ENCODE peak calls at places on chromosomes 11 and 22, in four cellular contexts. R is H1, X is HepG2, G is GM12878. Q is an unnamed sample.

GRCh38 chr11:120239713-120240640 is at the start of gene POU2F3:
- DNase-seq in R (no peak), X (no peak), G (no peak), Q (no peak)

GRCh38 chr22:50403701-50404101 is 60.6 kb downstream of the PPP6R2 start:
- DNase-seq in R (no peak), X (no peak), G (no peak), Q (no peak)

GRCh38 chr11:22192642-22193347 is at the start of gene ANO5:
- DNase-seq in R (peak; percentile 36), X (no peak), G (no peak), Q (peak; percentile 50)

GRCh38 chr11:27100534-27100933 is 59.9 kb downstream of the BBOX1 start:
- DNase-seq in R (no peak), X (no peak), G (no peak), Q (no peak)

GRCh38 chr11:15493921-15494630 is 379.4 kb downstream of the INSC start:
- DNase-seq in R (no peak), X (no peak), G (no peak), Q (no peak)

GRCh38 chr11:67316882-67317364 is 13.6 kb downstream of the SSH3 start:
- DNase-seq in R (no peak), X (no peak), G (no peak), Q (no peak)

GRCh38 chr22:28883657-28883916 is 215 bp downstream of the ZNRF3 start:
- DNase-seq in R (no peak), X (no peak), G (no peak), Q (no peak)

GRCh38 chr11:64456509-64457320 is 97.8 kb downstream of the RPS6KA4 start:
- DNase-seq in R (no peak), X (no peak), G (no peak), Q (no peak)

GRCh38 chr11:83847635-83848034 is 561.5 kb upstream of the CCDC90B start:
- DNase-seq in R (no peak), X (no peak), G (no peak), Q (no peak)

GRCh38 chr11:113105584-113105983 is 144.4 kb downstream of the NCAM1 start:
- DNase-seq in R (no peak), X (no peak), G (no peak), Q (no peak)

GRCh38 chr22:45602824-45603301 is 68.8 kb upstream of the ATXN10 start:
- DNase-seq in R (no peak), X (peak; percentile 24), G (no peak), Q (peak; percentile 22)

GRCh38 chr11:20057055-20057943 is 103.0 kb downstream of the DBX1 start:
- DNase-seq in R (no peak), X (no peak), G (no peak), Q (no peak)

GRCh38 chr11:132610216-132610615 is 922.1 kb downstream of the OPCML start:
- DNase-seq in R (no peak), X (no peak), G (no peak), Q (no peak)

GRCh38 chr11:130476200-130476921 is 27.9 kb downstream of the ADAMTS15 start:
- DNase-seq in R (no peak), X (no peak), G (no peak), Q (no peak)

GRCh38 chr11:119491753-119492455 is 68.9 kb upstream of the THY1 start:
- DNase-seq in R (no peak), X (no peak), G (no peak), Q (no peak)

GRCh38 chr22:20116376-20116950 is 559 bp downstream of the RANBP1 start:
- DNase-seq in R (no peak), X (no peak), G (no peak), Q (no peak)

GRCh38 chr22:49972163-49973017 is 11.8 kb downstream of the PIM3 start:
- DNase-seq in R (no peak), X (no peak), G (no peak), Q (no peak)

GRCh38 chr11:123707606-123708205 is 33.8 kb downstream of the ZNF202 start:
- DNase-seq in R (peak; percentile 15), X (peak; percentile 42), G (peak; percentile 30), Q (peak; percentile 57)

GRCh38 chr22:17888855-17889254 is 114.6 kb upstream of the BID start:
- DNase-seq in R (no peak), X (no peak), G (no peak), Q (no peak)

GRCh38 chr11:84316866-84317560 is 1030.8 kb upstream of the CCDC90B start:
- DNase-seq in R (no peak), X (no peak), G (no peak), Q (peak; percentile 1)

GRCh38 chr11:20261526-20261925 is 101.3 kb upstream of the DBX1 start:
- DNase-seq in R (no peak), X (no peak), G (no peak), Q (no peak)

GRCh38 chr22:46827072-46827780 is 64.8 kb downstream of the TBC1D22A start:
- DNase-seq in R (peak; percentile 54), X (peak; percentile 37), G (no peak), Q (no peak)

GRCh38 chr11:73223998-73224730 is 6.1 kb downstream of the P2RY2 start:
- DNase-seq in R (no peak), X (no peak), G (no peak), Q (no peak)

GRCh38 chr22:24090581-24090980 is 79.5 kb downstream of the CABIN1 start:
- DNase-seq in R (no peak), X (no peak), G (no peak), Q (no peak)

GRCh38 chr22:26047920-26048319 is 121.3 kb upstream of the SEZ6L start:
- DNase-seq in R (no peak), X (no peak), G (no peak), Q (no peak)

GRCh38 chr22:29309332-29310064 is 3.0 kb downstream of the GAS2L1 start:
- DNase-seq in R (no peak), X (no peak), G (no peak), Q (no peak)

GRCh38 chr11:15873501-15873900 is 482.8 kb downstream of the SOX6 start:
- DNase-seq in R (no peak), X (no peak), G (no peak), Q (no peak)

GRCh38 chr11:114027396-114027795 is 32.1 kb upstream of the ZBTB16 start:
- DNase-seq in R (no peak), X (no peak), G (no peak), Q (no peak)

DNA sequence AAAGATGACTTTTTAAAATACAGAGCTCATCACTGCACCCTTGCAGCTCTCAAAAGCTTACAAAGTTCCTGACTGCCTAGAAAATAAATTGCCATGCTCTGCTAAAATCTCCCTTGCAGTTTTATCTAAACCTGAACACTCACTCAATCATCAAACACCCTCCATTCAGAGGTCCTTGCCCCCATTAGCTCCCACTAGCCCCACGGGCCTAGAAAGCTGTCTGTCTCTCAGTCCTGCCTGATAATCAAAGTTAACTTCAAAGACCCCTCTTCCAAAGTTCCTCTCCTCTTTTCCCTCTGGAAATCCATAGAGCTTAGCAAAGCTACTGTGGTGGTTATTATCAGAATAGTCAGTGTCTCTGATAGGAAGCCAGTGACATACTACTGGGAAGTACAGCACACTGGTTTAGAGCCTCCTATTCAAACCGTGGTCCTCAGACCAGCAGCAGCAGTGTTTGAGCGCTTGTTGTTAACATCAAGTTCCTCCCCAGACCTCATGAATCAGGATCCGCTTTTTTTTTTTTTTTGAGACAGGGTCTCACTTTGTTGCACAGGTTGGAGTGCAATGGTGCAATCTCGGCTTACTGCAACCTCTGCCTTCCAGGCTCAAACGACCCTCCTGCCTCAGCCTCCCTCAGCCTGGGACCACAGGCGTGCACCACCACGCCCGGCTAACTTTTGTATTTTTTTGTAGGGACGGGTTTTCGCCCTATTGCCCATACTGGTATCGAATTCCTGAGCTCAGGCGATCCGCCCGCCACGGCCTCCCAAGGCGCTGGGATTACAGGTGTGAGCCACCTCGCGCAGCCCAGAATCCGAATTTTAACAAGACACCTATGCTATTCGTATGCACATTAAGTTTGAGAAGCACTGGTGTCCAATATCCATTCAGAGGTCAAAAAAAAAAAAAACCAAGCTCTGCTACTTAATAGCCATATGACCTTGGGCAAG is 1.2 kb downstream of the NDUFC2 start:
- DNase-seq in R (no peak), X (no peak), G (no peak), Q (no peak)
- TF ChIP-seq SUZ12 in R (no peak), X (no peak), G (no peak), Q (no peak)

GRCh38 chr11:134331565-134332188 is at the start of gene GLB1L2:
- DNase-seq in R (no peak), X (peak; percentile 35), G (no peak), Q (peak; percentile 44)

GRCh38 chr11:134333312-134333711 is 1.5 kb downstream of the GLB1L2 start:
- DNase-seq in R (no peak), X (no peak), G (no peak), Q (no peak)

GRCh38 chr11:134332189-134332631 is 422 bp downstream of the GLB1L2 start:
- DNase-seq in R (no peak), X (no peak), G (no peak), Q (no peak)

GRCh38 chr11:134332782-134333181 is 994 bp downstream of the GLB1L2 start:
- DNase-seq in R (no peak), X (no peak), G (no peak), Q (no peak)

DNA sequence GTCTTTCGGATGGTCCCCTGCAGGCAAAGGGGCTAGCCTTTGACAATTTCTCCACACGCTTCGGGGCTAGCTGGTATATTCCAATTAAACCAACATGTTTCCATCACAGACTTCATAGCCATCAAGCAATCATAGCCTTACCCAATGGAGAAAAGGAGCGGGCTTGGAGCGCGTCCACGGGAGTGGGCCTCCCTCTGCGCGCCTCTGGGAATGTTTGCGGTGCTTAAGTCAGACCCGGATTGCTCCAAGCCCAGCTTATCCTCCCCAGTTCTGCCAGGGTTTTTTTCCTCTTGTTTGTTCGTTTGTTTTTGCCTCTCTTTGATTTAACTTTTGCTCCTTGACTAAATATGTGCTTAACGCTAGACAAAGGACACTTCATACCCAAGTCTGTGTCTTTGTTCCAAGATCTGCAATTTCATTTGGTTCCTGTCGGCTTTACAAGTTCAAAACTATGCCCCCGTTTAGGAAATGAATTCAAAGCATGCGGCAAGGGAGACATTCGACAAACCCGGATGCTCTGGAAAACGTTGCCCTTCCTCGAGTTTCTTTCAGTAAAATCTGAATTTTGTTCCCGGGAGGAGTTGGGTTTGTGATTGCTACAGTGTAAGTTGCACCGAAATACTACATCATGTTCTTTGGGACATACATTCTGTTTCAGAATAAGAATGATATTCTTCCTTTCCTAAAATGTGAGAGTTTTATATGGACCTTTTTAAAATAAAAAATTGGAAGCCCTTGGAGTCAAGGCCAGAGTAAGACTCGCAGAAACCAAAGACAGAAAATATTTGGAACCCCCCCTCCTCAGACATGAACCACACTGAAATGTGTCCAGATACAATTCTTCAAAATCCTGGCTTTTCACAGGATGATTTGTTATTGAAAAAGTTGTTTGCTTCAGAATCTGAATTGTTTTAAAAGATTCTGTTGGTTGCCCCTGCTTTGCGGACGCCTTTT is 900 bp upstream of the GLB1L2 start:
- DNase-seq in R (no peak), X (peak; percentile 15), G (no peak), Q (no peak)
- H3K9ac ChIP-seq in R (no peak overlapping the region), X (no peak overlapping the region), G (no peak overlapping the region), Q (peak overlapping the region; percentile 42)

GRCh38 chr22:21599053-21599893 is 30.5 kb downstream of the YDJC start:
- DNase-seq in R (no peak), X (no peak), G (no peak), Q (no peak)
- H3K4me1 ChIP-seq in R (no peaks in the 10 kb centered on the region), X (no peaks in the 10 kb centered on the region), G (no peaks in the 10 kb centered on the region), Q (no peaks in the 10 kb centered on the region)

GRCh38 chr11:10861799-10862198 is 3.9 kb upstream of the ZBED5 start:
- DNase-seq in R (no peak), X (no peak), G (no peak), Q (no peak)

GRCh38 chr11:10857604-10858504 is at the start of gene ZBED5:
- DNase-seq in R (peak; percentile 94), X (peak; percentile 92), G (peak; percentile 90), Q (peak; percentile 96)

GRCh38 chr11:10858505-10859360 is 880 bp upstream of the ZBED5 start:
- DNase-seq in R (no peak), X (peak; percentile 50), G (peak; percentile 11), Q (peak; percentile 63)

GRCh38 chr11:10862446-10862845 is 4.6 kb upstream of the ZBED5 start:
- DNase-seq in R (no peak), X (no peak), G (no peak), Q (no peak)

GRCh38 chr11:10861047-10861446 is 3.2 kb upstream of the ZBED5 start:
- DNase-seq in R (no peak), X (no peak), G (no peak), Q (no peak)
- TF ChIP-seq SUZ12 in R (no peak), X (no peak), G (no peak), Q (no peak)